ENCODE peak calls at places on chromosomes 4 and X, in nine cellular contexts. O is fibroblast of lung, I is DND-41, Z is HCT116, E is PC-3, L is HepG2, W is neural progenitor cell, Q is endothelial cell of umbilical vein, T is H1. M is an unnamed sample. For H3K36me3, the result is how much of the 10 kb centered on the place peaks cover.

GRCh38 chr4:71417150-71417549 is 78.3 kb downstream of the SLC4A4 start:
- DNase-seq in O (peak), I (no peak), Z (no peak), E (no peak), L (no peak), W (no peak), Q (no peak), T (no peak), M (no peak)

GRCh38 chrX:39427492-39428289 is 626.4 kb downstream of the MID1IP1 start:
- DNase-seq in O (peak), I (no peak), Z (no peak), E (peak), L (no peak), W (no peak), Q (peak), T (no peak), M (no peak)

GRCh38 chrX:48896611-48897011 is 957 bp downstream of the TIMM17B start:
- DNase-seq in O (peak), I (no peak), Z (no peak), E (no peak), L (no peak), W (peak), Q (no peak), T (no peak), M (peak)

GRCh38 chr4:166996216-166996615 is 238.1 kb downstream of the SPOCK3 start:
- DNase-seq in O (no peak), I (no peak), Z (no peak), E (no peak), L (no peak), W (no peak), Q (no peak), T (no peak), M (no peak)

GRCh38 chrX:9440116-9440844 is 24.6 kb upstream of the TBL1X start:
- DNase-seq in O (no peak), I (no peak), Z (no peak), E (no peak), L (no peak), W (no peak), Q (no peak), T (no peak), M (no peak)

GRCh38 chrX:153530411-153531145 is 13.1 kb downstream of the ATP2B3 start:
- DNase-seq in O (no peak), I (no peak), Z (no peak), E (no peak), L (no peak), W (no peak), Q (no peak), T (no peak), M (no peak)

GRCh38 chrX:29842552-29842951 is 372.8 kb upstream of the MAGEB2 start:
- DNase-seq in O (no peak), I (no peak), Z (no peak), E (no peak), L (no peak), W (no peak), Q (no peak), T (no peak), M (no peak)

GRCh38 chrX:3990569-3990968 is 277.1 kb upstream of the PRKX start:
- DNase-seq in O (no peak), I (peak), Z (no peak), E (no peak), L (no peak), W (peak), Q (no peak), T (no peak), M (peak)

GRCh38 chr4:26455571-26455970 is 34.7 kb downstream of the CCKAR start:
- DNase-seq in O (no peak), I (no peak), Z (no peak), E (no peak), L (no peak), W (no peak), Q (no peak), T (no peak), M (no peak)

GRCh38 chr4:143185253-143186107 is 763 bp downstream of the USP38 start:
- DNase-seq in O (peak), I (no peak), Z (no peak), E (peak), L (peak), W (peak), Q (peak), T (no peak), M (no peak)

GRCh38 chr4:88244821-88245579 is 39.4 kb downstream of the PPM1K start:
- DNase-seq in O (no peak), I (peak), Z (no peak), E (no peak), L (no peak), W (no peak), Q (no peak), T (no peak), M (no peak)

GRCh38 chr4:169144061-169144600 is 126.6 kb downstream of the SH3RF1 start:
- DNase-seq in O (no peak), I (no peak), Z (no peak), E (no peak), L (no peak), W (no peak), Q (no peak), T (no peak), M (no peak)

GRCh38 chrX:139691493-139691842 is 16.5 kb downstream of the MCF2 start:
- DNase-seq in O (peak), I (no peak), Z (no peak), E (no peak), L (no peak), W (peak), Q (no peak), T (no peak), M (no peak)

GRCh38 chrX:38514014-38514854 is 47.1 kb upstream of the TSPAN7 start:
- DNase-seq in O (no peak), I (no peak), Z (no peak), E (no peak), L (no peak), W (no peak), Q (no peak), T (no peak), M (no peak)

GRCh38 chr4:46254788-46255187 is 130.9 kb upstream of the GABRG1 start:
- DNase-seq in O (peak), I (no peak), Z (no peak), E (peak), L (no peak), W (no peak), Q (no peak), T (no peak), M (peak)

GRCh38 chrX:23784487-23785301 is 1.7 kb downstream of the SAT1 start:
- DNase-seq in O (peak), I (no peak), Z (no peak), E (peak), L (no peak), W (no peak), Q (peak), T (no peak), M (no peak)

GRCh38 chr4:678765-679481 is 4.6 kb downstream of the MYL5 start:
- DNase-seq in O (no peak), I (no peak), Z (no peak), E (no peak), L (no peak), W (no peak), Q (no peak), T (no peak), M (no peak)

GRCh38 chr4:143586080-143586479 is 72.6 kb downstream of the SMARCA5 start:
- DNase-seq in O (peak), I (no peak), Z (no peak), E (no peak), L (no peak), W (no peak), Q (peak), T (no peak), M (peak)

GRCh38 chr4:132123870-132124623 is 1025.0 kb upstream of the PCDH10 start:
- DNase-seq in O (peak), I (no peak), Z (peak), E (no peak), L (no peak), W (no peak), Q (peak), T (no peak), M (no peak)

GRCh38 chr4:83358410-83358809 is 23.8 kb upstream of the HPSE start:
- DNase-seq in O (peak), I (no peak), Z (no peak), E (peak), L (peak), W (no peak), Q (peak), T (no peak), M (no peak)

GRCh38 chrX:100407784-100408642 is 2.1 kb downstream of the PCDH19 start:
- DNase-seq in O (peak), I (no peak), Z (no peak), E (no peak), L (no peak), W (peak), Q (peak), T (no peak), M (no peak)

GRCh38 chr4:16897991-16898827 is at the start of gene LDB2:
- DNase-seq in O (peak), I (no peak), Z (no peak), E (no peak), L (no peak), W (peak), Q (peak), T (peak), M (peak)

DNA sequence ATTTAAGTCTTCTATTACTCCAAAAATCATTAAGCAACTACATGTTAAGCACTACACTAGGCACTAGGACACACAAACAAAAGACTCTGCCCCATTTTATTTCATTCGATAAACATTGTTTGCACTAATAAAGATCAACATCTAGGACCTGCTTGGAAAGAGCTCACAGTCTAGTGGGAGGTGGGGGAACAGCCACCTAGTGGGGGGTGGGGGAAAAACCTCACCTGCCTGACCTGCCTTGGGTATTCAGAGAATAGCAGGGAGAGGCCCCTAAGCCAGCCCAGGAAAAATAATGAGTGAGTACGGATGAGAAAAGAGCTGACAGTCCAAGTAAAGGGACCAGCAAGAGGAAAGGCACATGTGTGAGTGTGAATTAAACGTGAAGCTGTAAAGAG is 52.2 kb downstream of the PRDM5 start:
- DNase-seq in O (no peak), I (peak), Z (no peak), E (peak), L (peak), W (peak), Q (no peak), T (peak), M (no peak)
- TF ChIP-seq EZH2 in O (no peak), I (no peak), Z (no peak), E (no peak), L (no peak), W (no peak), Q (no peak), T (no peak), M (no peak)

GRCh38 chr4:118730683-118731082 is 45.5 kb downstream of the METTL14 start:
- DNase-seq in O (no peak), I (no peak), Z (no peak), E (no peak), L (no peak), W (no peak), Q (no peak), T (no peak), M (no peak)
- H3K36me3 ChIP-seq in O (under half), I (half or more), Z (under half), E (under half), L (half or more), W (under half), Q (under half), T (under half), M (under half)

GRCh38 chr4:181301735-181302380 is 941.3 kb upstream of the TENM3 start:
- DNase-seq in O (peak), I (no peak), Z (peak), E (peak), L (peak), W (peak), Q (no peak), T (no peak), M (peak)
- TF ChIP-seq CTCF in O (peak), I (no peak), Z (peak), E (peak), L (peak), W (peak), Q (no peak), T (peak), M (peak)

GRCh38 chr4:146650034-146650433 is 11.3 kb downstream of the POU4F2 start:
- DNase-seq in O (no peak), I (no peak), Z (no peak), E (no peak), L (no peak), W (no peak), Q (no peak), T (no peak), M (no peak)
- TF ChIP-seq EZH2 in O (no peak), I (no peak), Z (no peak), E (no peak), L (no peak), W (no peak), Q (no peak), T (peak), M (no peak)

DNA sequence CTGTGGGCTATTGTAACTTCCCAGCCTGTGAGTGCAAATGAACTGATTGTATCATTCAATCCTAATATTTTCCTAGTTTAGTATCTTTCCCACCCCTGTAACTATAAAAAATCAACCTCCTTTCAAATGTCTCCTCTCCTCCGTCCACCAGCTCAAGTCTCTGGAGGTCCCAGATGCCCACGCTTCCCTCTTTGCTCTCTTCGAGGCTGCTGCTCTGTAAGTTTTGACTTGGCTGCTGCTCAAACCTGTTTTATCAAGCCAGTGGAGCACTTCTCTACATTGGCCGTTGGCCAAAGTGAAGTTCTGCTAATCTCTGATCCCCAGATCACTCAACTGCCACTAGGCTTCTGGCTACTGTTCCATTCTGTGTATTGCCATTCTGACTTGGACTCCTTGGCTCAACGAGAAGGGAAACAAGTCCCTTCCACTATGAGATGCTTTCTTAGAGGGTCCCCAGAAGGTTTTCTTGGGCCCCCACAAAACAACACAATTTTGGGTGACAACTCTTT is 60.7 kb upstream of the RAPGEF2 start:
- DNase-seq in O (no peak), I (no peak), Z (no peak), E (no peak), L (no peak), W (no peak), Q (peak), T (no peak), M (peak)
- H3K36me3 ChIP-seq in O (under half), I (under half), Z (under half), E (under half), L (under half), W (under half), Q (under half), T (under half), M (under half)

GRCh38 chrX:132489256-132490085 is 633 bp upstream of the MBNL3 start:
- DNase-seq in O (peak), I (peak), Z (no peak), E (peak), L (no peak), W (peak), Q (peak), T (no peak), M (peak)
- TF ChIP-seq CTCF in O (no peak), I (peak), Z (no peak), E (no peak), L (no peak), W (no peak), Q (no peak), T (no peak), M (peak)

DNA sequence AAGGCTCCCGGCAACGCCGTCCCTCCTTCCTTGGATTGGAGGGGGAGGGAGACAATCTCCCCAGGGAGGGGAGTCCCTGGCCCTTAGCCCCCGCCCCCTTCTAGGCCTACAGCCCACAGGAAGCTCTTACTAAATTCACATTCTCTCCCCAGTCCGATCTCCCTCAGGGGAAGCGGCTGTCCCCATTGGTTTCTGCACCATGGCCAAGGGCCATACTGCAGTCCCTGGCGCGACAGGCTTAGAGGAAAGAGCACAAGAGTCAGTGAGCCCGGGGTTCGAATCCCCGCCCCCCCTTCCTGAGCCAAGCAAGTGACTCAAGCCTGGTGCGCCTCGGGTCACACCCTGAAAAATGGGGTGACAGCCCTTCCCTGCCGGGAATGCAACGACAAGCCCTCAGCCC is 1.1 kb downstream of the ABLIM2 start:
- DNase-seq in O (no peak), I (no peak), Z (no peak), E (no peak), L (no peak), W (peak), Q (no peak), T (no peak), M (peak)
- TF ChIP-seq EZH2 in O (no peak), I (no peak), Z (no peak), E (no peak), L (no peak), W (no peak), Q (no peak), T (no peak), M (no peak)

GRCh38 chr4:40822781-40823180 is 73.0 kb downstream of the NSUN7 start:
- DNase-seq in O (no peak), I (no peak), Z (no peak), E (no peak), L (no peak), W (no peak), Q (no peak), T (no peak), M (no peak)
- H3K36me3 ChIP-seq in O (under half), I (under half), Z (under half), E (under half), L (under half), W (under half), Q (under half), T (under half), M (under half)

DNA sequence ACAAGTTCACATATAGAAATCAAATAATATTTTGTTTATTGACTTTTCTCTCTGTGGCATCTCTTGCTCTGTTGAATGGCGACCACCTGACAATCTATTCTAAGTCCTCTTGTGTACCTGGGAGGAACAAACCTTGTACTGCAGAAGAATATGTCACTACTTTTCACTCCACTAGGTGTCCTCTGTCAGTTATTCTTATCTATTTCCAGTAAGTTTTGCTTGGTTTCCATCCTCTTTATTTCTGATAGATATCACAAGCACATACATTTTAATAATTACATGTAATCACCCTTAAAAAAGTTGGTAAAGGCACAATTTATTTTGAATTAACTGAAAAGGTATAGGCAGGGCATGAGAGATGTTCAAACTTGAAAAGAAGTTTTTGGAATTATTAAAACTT is 238.4 kb downstream of the SNCA start:
- DNase-seq in O (peak), I (no peak), Z (peak), E (peak), L (peak), W (peak), Q (peak), T (no peak), M (no peak)
- TF ChIP-seq CTCF in O (peak), I (peak), Z (peak), E (peak), L (peak), W (peak), Q (no peak), T (no peak), M (peak)

GRCh38 chr4:84481879-84482245 is 17.2 kb downstream of the NKX6-1 start:
- DNase-seq in O (no peak), I (no peak), Z (no peak), E (no peak), L (no peak), W (peak), Q (no peak), T (no peak), M (peak)
- TF ChIP-seq EZH2 in O (peak), I (no peak), Z (no peak), E (no peak), L (no peak), W (peak), Q (no peak), T (no peak), M (no peak)